ENCODE peak calls at places on chromosomes 2 and 18, in seven cellular contexts. S is ovary, G is gastrocnemius medialis, M is esophagus squamous epithelium, J is spleen, X is body of pancreas, C is A549. F is an unnamed sample.

GRCh38 chr2:233803994-233804393 is 25.9 kb downstream of the MROH2A start:
- DNase-seq in S (no peak), G (no peak), M (no peak), J (peak), X (no peak), C (no peak), F (no peak)

GRCh38 chr2:177939211-177939610 is 133.4 kb downstream of the PDE11A start:
- DNase-seq in S (no peak), G (no peak), M (no peak), J (no peak), X (no peak), C (no peak), F (no peak)

GRCh38 chr2:61549546-61549945 is 11.4 kb upstream of the XPO1 start:
- DNase-seq in S (no peak), G (no peak), M (no peak), J (no peak), X (no peak), C (no peak), F (no peak)

GRCh38 chr2:127169066-127169660 is 50.9 kb downstream of the CYP27C1 start:
- DNase-seq in S (no peak), G (no peak), M (no peak), J (peak), X (no peak), C (no peak), F (no peak)

GRCh38 chr2:67476808-67477790 is 80.0 kb downstream of the ETAA1 start:
- DNase-seq in S (no peak), G (no peak), M (no peak), J (no peak), X (no peak), C (peak), F (peak)

GRCh38 chr2:75055307-75055819 is 96.9 kb downstream of the POLE4 start:
- DNase-seq in S (no peak), G (no peak), M (no peak), J (no peak), X (no peak), C (no peak), F (no peak)

GRCh38 chr2:207143474-207144190 is 22.1 kb downstream of the KLF7 start:
- DNase-seq in S (peak), G (peak), M (peak), J (peak), X (peak), C (no peak), F (no peak)

GRCh38 chr18:26772691-26773090 is 92.8 kb downstream of the AQP4 start:
- DNase-seq in S (no peak), G (no peak), M (no peak), J (no peak), X (no peak), C (no peak), F (no peak)

GRCh38 chr2:19685713-19686112 is 216.1 kb downstream of the TTC32 start:
- DNase-seq in S (no peak), G (no peak), M (no peak), J (no peak), X (no peak), C (no peak), F (no peak)

GRCh38 chr2:8304821-8305766 is 376.8 kb upstream of the ID2 start:
- DNase-seq in S (no peak), G (no peak), M (no peak), J (no peak), X (no peak), C (no peak), F (no peak)

GRCh38 chr2:239190346-239190745 is 210.5 kb downstream of the HDAC4 start:
- DNase-seq in S (no peak), G (no peak), M (no peak), J (no peak), X (peak), C (no peak), F (no peak)

GRCh38 chr2:217090024-217090473 is 230.2 kb upstream of the TNP1 start:
- DNase-seq in S (no peak), G (no peak), M (no peak), J (no peak), X (no peak), C (no peak), F (no peak)

GRCh38 chr2:217090884-217091283 is 231.0 kb upstream of the TNP1 start:
- DNase-seq in S (no peak), G (no peak), M (no peak), J (no peak), X (no peak), C (no peak), F (no peak)

GRCh38 chr2:217095511-217096205 is 235.8 kb upstream of the TNP1 start:
- DNase-seq in S (no peak), G (no peak), M (no peak), J (no peak), X (no peak), C (no peak), F (no peak)

GRCh38 chr2:217091531-217091930 is 231.7 kb upstream of the TNP1 start:
- DNase-seq in S (no peak), G (no peak), M (no peak), J (no peak), X (no peak), C (no peak), F (no peak)

DNA sequence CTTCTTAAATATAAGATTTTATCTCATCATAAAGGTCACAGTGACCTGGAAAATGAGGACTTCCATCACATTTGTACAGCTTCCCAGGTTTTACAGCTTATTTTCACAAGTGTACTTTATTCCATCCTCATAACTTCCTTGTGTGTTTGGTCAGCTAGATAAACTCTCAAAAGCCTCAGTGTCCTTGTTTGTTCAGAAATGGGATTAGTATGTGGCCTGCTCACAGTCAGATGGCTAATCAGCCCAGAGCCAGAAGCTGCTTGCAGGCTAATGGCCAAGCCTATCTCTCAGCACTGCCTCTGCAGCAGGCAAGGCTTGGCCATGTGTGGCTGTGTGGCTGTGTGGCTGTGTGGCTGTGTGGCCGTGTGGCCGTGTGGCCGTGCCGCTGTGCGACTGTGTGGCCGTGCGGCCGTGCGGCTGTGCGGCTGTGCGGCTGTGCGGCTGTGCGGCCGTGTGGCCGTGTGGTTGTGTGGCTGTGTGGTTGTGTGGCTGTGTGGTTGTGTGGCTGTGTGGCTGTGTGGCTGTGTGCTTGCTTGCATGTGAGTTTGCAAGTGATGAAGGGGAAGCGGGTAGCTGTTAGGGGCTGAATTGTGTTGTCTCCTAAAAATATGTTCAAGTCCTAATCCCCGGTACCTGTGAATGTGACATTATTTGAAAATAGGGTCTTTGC is 233.0 kb upstream of the TNP1 start:
- DNase-seq in S (no peak), G (no peak), M (no peak), J (no peak), X (no peak), C (no peak), F (no peak)
- TF ChIP-seq POLR2A in S (no peak), G (no peak), M (no peak), J (no peak), X (no peak), C (no peak), F (no peak)

DNA sequence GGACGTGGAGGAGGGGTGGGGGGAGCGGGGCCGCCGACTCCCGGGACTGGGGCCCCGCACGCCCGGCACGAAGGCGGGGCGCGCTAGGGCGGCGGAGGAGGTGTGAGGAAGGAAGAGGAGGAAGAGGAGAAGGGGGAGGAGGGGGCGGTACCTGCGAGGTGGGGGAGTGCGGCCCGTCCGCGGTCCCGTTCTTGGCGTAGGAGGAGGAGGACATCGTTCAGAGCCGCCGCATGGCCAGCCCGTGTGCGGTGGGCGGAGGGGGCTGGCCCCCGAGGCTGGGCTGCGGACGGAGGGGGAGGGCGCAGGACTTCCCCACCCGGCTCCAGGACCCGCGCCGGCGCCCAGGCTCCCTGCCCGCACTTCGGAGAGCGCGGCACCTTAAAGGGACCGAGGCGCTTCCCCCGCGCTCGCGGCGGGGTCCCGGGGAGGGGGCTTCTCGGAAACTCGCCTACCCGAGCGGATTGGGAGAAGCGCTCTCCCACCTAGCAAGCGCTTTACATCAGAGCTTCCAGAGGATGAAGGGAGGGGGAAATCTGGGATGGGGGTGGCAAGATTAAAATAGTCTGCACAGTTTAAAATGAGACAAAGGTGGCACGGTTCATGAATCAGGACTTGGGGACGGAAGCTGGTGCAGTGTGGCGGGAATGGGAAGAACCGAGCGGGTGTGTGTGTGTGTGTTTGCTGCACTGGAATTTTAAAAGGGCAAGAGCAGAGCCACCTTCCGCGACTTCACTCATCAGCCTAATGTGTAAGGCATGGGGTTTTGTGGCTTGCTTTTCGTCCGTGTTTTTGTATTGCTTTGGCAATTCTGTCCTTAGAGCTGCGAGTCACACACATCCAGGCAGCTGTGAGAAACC is at the start of gene CACNB4:
- DNase-seq in S (no peak), G (no peak), M (no peak), J (peak), X (peak), C (peak), F (peak)
- TF ChIP-seq POLR2A in S (no peak), G (no peak), M (no peak), J (no peak), X (no peak), C (no peak), F (no peak)

GRCh38 chr2:237693281-237694039 is 66.1 kb downstream of the LRRFIP1 start:
- DNase-seq in S (no peak), G (no peak), M (no peak), J (peak), X (no peak), C (peak), F (no peak)
- TF ChIP-seq POLR2A in S (no peak), G (no peak), M (no peak), J (no peak), X (no peak), C (no peak), F (no peak)

DNA sequence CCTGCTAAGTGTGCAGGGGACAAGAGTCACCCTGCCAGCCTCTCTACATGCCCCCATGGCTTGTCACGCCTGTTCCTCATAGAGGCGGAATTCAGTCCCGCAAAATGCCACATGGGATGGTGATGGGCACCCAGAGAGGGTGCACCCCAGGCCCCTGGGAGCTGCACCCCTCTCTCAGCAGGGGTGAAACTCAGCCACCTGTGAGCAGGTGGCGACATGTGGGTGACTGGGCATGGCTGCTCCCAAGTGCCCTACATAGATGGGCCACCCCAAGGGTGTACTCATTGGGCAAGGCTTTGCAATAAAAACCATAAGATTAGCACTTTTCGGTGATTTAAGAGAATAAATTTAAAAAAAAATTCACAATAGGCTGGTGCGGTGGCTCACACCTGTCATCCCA is 6.3 kb downstream of the HS6ST1 start:
- DNase-seq in S (no peak), G (no peak), M (no peak), J (no peak), X (no peak), C (no peak), F (no peak)
- TF ChIP-seq POLR2A in S (no peak), G (no peak), M (no peak), J (no peak), X (no peak), C (no peak), F (no peak)

DNA sequence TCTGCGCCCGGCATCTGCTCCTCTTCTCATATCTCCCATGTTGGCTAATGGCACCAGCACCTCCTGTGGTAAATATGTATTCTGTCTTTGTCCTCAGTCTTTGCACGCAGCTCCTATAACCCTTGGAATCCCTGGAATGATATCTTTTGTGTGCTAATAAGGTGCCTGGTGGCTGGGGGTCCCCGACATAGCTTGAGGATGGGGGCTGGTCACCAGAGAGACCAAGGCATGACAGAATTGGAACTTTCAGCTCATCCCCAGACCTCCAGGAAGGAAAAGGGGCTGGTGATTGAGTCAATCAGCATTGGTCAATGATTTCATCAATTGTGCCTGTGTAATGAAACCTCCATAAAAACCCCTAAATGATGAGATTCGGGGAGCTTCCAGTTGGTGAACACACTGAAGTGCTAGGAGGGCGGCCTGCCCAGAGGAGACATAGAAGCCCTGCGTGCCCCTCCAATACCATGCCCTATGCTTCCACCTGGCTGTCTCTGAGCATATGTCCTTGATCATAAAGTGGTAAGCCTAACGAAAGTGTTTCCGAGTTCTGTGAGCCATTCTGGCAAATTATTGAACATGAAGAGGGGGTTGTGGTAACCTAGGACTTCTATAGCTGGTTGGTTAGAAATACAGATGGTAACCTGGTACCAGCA is 26.6 kb upstream of the KCMF1 start:
- DNase-seq in S (no peak), G (no peak), M (no peak), J (no peak), X (no peak), C (no peak), F (no peak)
- TF ChIP-seq POLR2A in S (no peak), G (no peak), M (no peak), J (no peak), X (no peak), C (no peak), F (no peak)

DNA sequence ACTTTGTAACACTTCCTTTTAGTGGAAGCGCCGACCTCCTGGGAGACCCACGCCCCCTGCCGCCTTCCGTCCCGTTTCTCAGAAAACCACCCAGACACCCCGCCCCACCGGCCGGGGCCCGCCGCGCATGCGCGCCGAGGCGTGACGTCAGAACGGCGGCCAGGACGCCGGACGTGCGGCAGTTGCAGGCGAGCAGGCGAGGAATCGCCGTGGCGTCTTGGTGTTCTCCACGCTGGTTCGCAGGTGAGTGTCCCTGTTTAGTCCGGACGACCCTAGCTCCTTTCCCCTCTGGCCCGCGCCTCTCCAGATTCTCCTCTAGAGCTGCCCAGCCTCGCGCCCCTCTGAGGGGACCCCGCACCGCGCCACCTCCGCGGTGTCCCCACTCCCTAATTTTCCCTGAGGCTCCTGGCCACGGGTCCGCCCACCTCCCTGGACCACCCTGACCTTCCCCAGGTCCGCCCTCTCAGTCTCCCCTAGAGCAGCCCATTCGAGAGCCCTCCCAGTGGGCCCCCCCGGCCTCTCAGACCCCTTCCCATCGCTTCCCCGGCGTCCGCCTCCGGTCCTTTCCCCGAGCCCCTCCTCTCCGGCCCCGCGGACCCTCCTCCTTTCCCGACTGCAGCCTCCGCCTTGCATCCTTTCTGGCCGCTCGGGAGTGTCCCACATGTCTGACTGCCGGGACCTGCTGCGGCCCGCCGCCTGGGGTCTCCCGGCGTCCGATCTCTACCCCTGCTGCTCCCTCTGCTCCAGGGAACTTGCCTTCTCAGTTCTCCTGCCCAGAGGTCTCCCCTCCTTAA is at the start of gene PLEKHB2:
- DNase-seq in S (peak), G (peak), M (peak), J (peak), X (peak), C (peak), F (peak)
- TF ChIP-seq POLR2A in S (peak), G (peak), M (no peak), J (peak), X (peak), C (peak), F (peak)

GRCh38 chr2:216074380-216074779 is 7.2 kb downstream of the PECR start:
- DNase-seq in S (no peak), G (no peak), M (no peak), J (no peak), X (no peak), C (no peak), F (no peak)

GRCh38 chr2:216070195-216070594 is 11.4 kb downstream of the PECR start:
- DNase-seq in S (no peak), G (no peak), M (no peak), J (no peak), X (no peak), C (no peak), F (no peak)

GRCh38 chr2:216073773-216074172 is 7.8 kb downstream of the PECR start:
- DNase-seq in S (no peak), G (no peak), M (no peak), J (no peak), X (no peak), C (no peak), F (no peak)

GRCh38 chr2:216071452-216071851 is 10.2 kb downstream of the PECR start:
- DNase-seq in S (no peak), G (no peak), M (no peak), J (no peak), X (no peak), C (no peak), F (no peak)

GRCh38 chr2:216072473-216072872 is 9.1 kb downstream of the PECR start:
- DNase-seq in S (no peak), G (no peak), M (no peak), J (no peak), X (no peak), C (no peak), F (no peak)
- TF ChIP-seq POLR2A in S (no peak), G (no peak), M (no peak), J (no peak), X (no peak), C (no peak), F (no peak)

F was measured in H54.